ENCODE peak calls at places on chromosomes 5 and 9, in four cellular contexts. One of them, this sample, is unnamed.

GRCh38 chr9:2466703-2467102 is 154.9 kb upstream of the VLDLR start:
- DNase-seq in stimulated activated CD4-positive, alpha-beta T cell treated with anti-CD3 and anti-CD28 coated beads, Interleukin-12 subunit alpha, Interleukin-12 subunit beta, amount 100 ng/mL, for 4 hours: no peak
- DNase-seq in H54: no peak
- DNase-seq in fibroblast of the conjunctiva: no peak
- DNase-seq in this sample: no peak

GRCh38 chr5:56326770-56327169 is 93.6 kb upstream of the ANKRD55 start:
- DNase-seq in fibroblast of the conjunctiva: no peak
- DNase-seq in stimulated activated CD4-positive, alpha-beta T cell treated with anti-CD3 and anti-CD28 coated beads, Interleukin-12 subunit alpha, Interleukin-12 subunit beta, amount 100 ng/mL, for 4 hours: no peak
- DNase-seq in H54: no peak
- DNase-seq in this sample: no peak

GRCh38 chr5:57370376-57370775 is 112.2 kb downstream of the ACTBL2 start:
- DNase-seq in fibroblast of the conjunctiva: no peak
- DNase-seq in stimulated activated CD4-positive, alpha-beta T cell treated with anti-CD3 and anti-CD28 coated beads, Interleukin-12 subunit alpha, Interleukin-12 subunit beta, amount 100 ng/mL, for 4 hours: no peak
- DNase-seq in H54: no peak
- DNase-seq in this sample: no peak

GRCh38 chr5:84650448-84650847 is 265.8 kb upstream of the EDIL3 start:
- DNase-seq in H54: no peak
- DNase-seq in stimulated activated CD4-positive, alpha-beta T cell treated with anti-CD3 and anti-CD28 coated beads, Interleukin-12 subunit alpha, Interleukin-12 subunit beta, amount 100 ng/mL, for 4 hours: no peak
- DNase-seq in fibroblast of the conjunctiva: no peak
- DNase-seq in this sample: no peak

GRCh38 chr5:20678814-20679298 is 690.9 kb upstream of the CDH18 start:
- DNase-seq in stimulated activated CD4-positive, alpha-beta T cell treated with anti-CD3 and anti-CD28 coated beads, Interleukin-12 subunit alpha, Interleukin-12 subunit beta, amount 100 ng/mL, for 4 hours: no peak
- DNase-seq in fibroblast of the conjunctiva: peak; percentile 96
- DNase-seq in H54: peak; percentile 26
- DNase-seq in this sample: no peak

GRCh38 chr5:110727025-110727314 is 499 bp upstream of the TMEM232 start:
- DNase-seq in fibroblast of the conjunctiva: no peak
- DNase-seq in H54: no peak
- DNase-seq in stimulated activated CD4-positive, alpha-beta T cell treated with anti-CD3 and anti-CD28 coated beads, Interleukin-12 subunit alpha, Interleukin-12 subunit beta, amount 100 ng/mL, for 4 hours: no peak
- DNase-seq in this sample: peak; percentile 23

GRCh38 chr5:40397976-40398375 is 281.7 kb upstream of the PTGER4 start:
- DNase-seq in fibroblast of the conjunctiva: no peak
- DNase-seq in stimulated activated CD4-positive, alpha-beta T cell treated with anti-CD3 and anti-CD28 coated beads, Interleukin-12 subunit alpha, Interleukin-12 subunit beta, amount 100 ng/mL, for 4 hours: no peak
- DNase-seq in H54: no peak
- DNase-seq in this sample: no peak

GRCh38 chr5:72268753-72269410 is 51.2 kb downstream of the MRPS27 start:
- DNase-seq in fibroblast of the conjunctiva: no peak
- DNase-seq in H54: no peak
- DNase-seq in stimulated activated CD4-positive, alpha-beta T cell treated with anti-CD3 and anti-CD28 coated beads, Interleukin-12 subunit alpha, Interleukin-12 subunit beta, amount 100 ng/mL, for 4 hours: peak; percentile 33
- DNase-seq in this sample: peak; percentile 31

GRCh38 chr5:16740046-16740445 is 123.2 kb upstream of the RETREG1 start:
- DNase-seq in fibroblast of the conjunctiva: no peak
- DNase-seq in stimulated activated CD4-positive, alpha-beta T cell treated with anti-CD3 and anti-CD28 coated beads, Interleukin-12 subunit alpha, Interleukin-12 subunit beta, amount 100 ng/mL, for 4 hours: no peak
- DNase-seq in H54: no peak
- DNase-seq in this sample: no peak

GRCh38 chr9:9054354-9054992 is 1254.9 kb upstream of the DMAC1 start:
- DNase-seq in fibroblast of the conjunctiva: no peak
- DNase-seq in stimulated activated CD4-positive, alpha-beta T cell treated with anti-CD3 and anti-CD28 coated beads, Interleukin-12 subunit alpha, Interleukin-12 subunit beta, amount 100 ng/mL, for 4 hours: no peak
- DNase-seq in H54: no peak
- DNase-seq in this sample: no peak